ENCODE peak calls at places on chromosomes 13 and 19, in five cellular contexts. G, V, S, B and Z are unnamed samples.

GRCh38 chr13:53885997-53886396 is 857.4 kb downstream of the OLFM4 start:
- DNase-seq in B (no peak), S (no peak), G (no peak), V (no peak), Z (no peak)

GRCh38 chr13:40221460-40222201 is 444.8 kb downstream of the FOXO1 start:
- DNase-seq in B (no peak), S (peak; percentile 62), G (peak; percentile 35), V (no peak), Z (peak; percentile 70)

GRCh38 chr19:29643361-29643935 is 21.8 kb upstream of the PLEKHF1 start:
- DNase-seq in V (no peak), G (no peak), B (no peak), S (no peak), Z (no peak)

GRCh38 chr13:85283408-85283807 is 515.8 kb downstream of the SLITRK6 start:
- DNase-seq in G (no peak), B (no peak), S (no peak), V (no peak), Z (no peak)

GRCh38 chr19:52901842-52902241 is 4.4 kb upstream of the ZNF320 start:
- DNase-seq in G (no peak), S (no peak), B (no peak), V (no peak), Z (no peak)

GRCh38 chr19:17078038-17078919 is 2.7 kb downstream of the MYO9B start:
- DNase-seq in G (no peak), V (no peak), S (no peak), B (no peak), Z (no peak)

GRCh38 chr19:4233282-4233853 is 4.0 kb downstream of the EBI3 start:
- DNase-seq in S (peak; percentile 90), B (no peak), G (peak; percentile 64), V (peak; percentile 8), Z (peak; percentile 28)

GRCh38 chr13:97386832-97387486 is 47.0 kb upstream of the RAP2A start:
- DNase-seq in B (no peak), V (no peak), G (no peak), S (peak; percentile 31), Z (peak; percentile 22)

GRCh38 chr19:51808333-51808986 is 13.5 kb downstream of the FPR3 start:
- DNase-seq in V (no peak), G (no peak), S (no peak), B (no peak), Z (no peak)

GRCh38 chr13:79307433-79307861 is 98.6 kb downstream of the RBM26 start:
- DNase-seq in S (no peak), V (peak; percentile 16), G (no peak), B (no peak), Z (no peak)

GRCh38 chr19:16412596-16413355 is 59.0 kb downstream of the EPS15L1 start:
- DNase-seq in V (no peak), G (no peak), B (no peak), S (no peak), Z (no peak)

GRCh38 chr13:64704121-64704520 is 2526.0 kb downstream of the PCDH9 start:
- DNase-seq in S (no peak), B (no peak), V (no peak), G (no peak), Z (no peak)

GRCh38 chr13:85503797-85504196 is 295.4 kb downstream of the SLITRK6 start:
- DNase-seq in B (no peak), V (peak; percentile 65), G (no peak), S (no peak), Z (no peak)

GRCh38 chr19:46351241-46352041 is 4.6 kb downstream of the PPP5C start:
- DNase-seq in V (peak; percentile 43), G (no peak), B (no peak), S (peak; percentile 33), Z (no peak)

GRCh38 chr13:98169331-98169730 is 7.7 kb downstream of the RNF113B start:
- DNase-seq in V (no peak), S (no peak), G (no peak), B (no peak), Z (no peak)

GRCh38 chr19:13841339-13842293 is 35.3 kb upstream of the NANOS3 start:
- DNase-seq in S (peak; percentile 61), V (no peak), G (peak; percentile 73), B (no peak), Z (no peak)

GRCh38 chr13:113853518-113854237 is 10.2 kb downstream of the GAS6 start:
- DNase-seq in G (no peak), S (no peak), V (peak; percentile 44), B (no peak), Z (no peak)

GRCh38 chr13:79522583-79522982 is 41.6 kb downstream of the NDFIP2 start:
- DNase-seq in S (peak; percentile 48), V (peak; percentile 64), B (no peak), G (no peak), Z (no peak)

GRCh38 chr13:79776538-79776937 is 295.6 kb downstream of the NDFIP2 start:
- DNase-seq in V (peak; percentile 50), B (no peak), G (no peak), S (no peak), Z (no peak)

GRCh38 chr13:101726681-101727080 is 274.2 kb downstream of the ITGBL1 start:
- DNase-seq in S (no peak), G (no peak), V (no peak), B (no peak), Z (no peak)

GRCh38 chr19:21838646-21839045 is 2.7 kb upstream of the ZNF43 start:
- DNase-seq in V (peak; percentile 65), S (no peak), G (no peak), B (no peak), Z (no peak)

GRCh38 chr19:30076101-30076551 is 134.1 kb downstream of the URI1 start:
- DNase-seq in B (no peak), V (no peak), G (no peak), S (no peak), Z (no peak)

GRCh38 chr19:50313812-50314536 is 15.2 kb downstream of the KCNC3 start:
- DNase-seq in G (no peak), S (no peak), B (no peak), V (no peak), Z (no peak)

GRCh38 chr13:113129921-113130750 is 7.5 kb downstream of the F10 start:
- DNase-seq in V (no peak), B (no peak), G (no peak), S (peak; percentile 77), Z (no peak)

GRCh38 chr13:95494082-95494681 is 58.3 kb upstream of the CLDN10 start:
- DNase-seq in B (peak; percentile 46), S (no peak), V (peak; percentile 62), G (peak; percentile 6), Z (peak; percentile 20)

GRCh38 chr13:33610471-33611015 is 207.4 kb upstream of the RFC3 start:
- DNase-seq in G (peak; percentile 12), V (no peak), B (peak; percentile 48), S (peak; percentile 77), Z (peak; percentile 41)

GRCh38 chr13:69565334-69565733 is 542.3 kb upstream of the ATXN8OS start:
- DNase-seq in V (no peak), S (peak; percentile 7), G (no peak), B (no peak), Z (no peak)

GRCh38 chr13:53174550-53174949 is 145.9 kb downstream of the OLFM4 start:
- DNase-seq in S (no peak), G (no peak), V (no peak), B (no peak), Z (no peak)